ENCODE peak calls at places on chromosomes 1 and 21, in nine cellular contexts. One of them, this sample, is unnamed.

GRCh38 chr21:42404534-42404933 is 832 bp downstream of the UBASH3A start:
- DNase-seq in left ventricle myocardium inferior: no peak
- DNase-seq in transverse colon: no peak
- DNase-seq in CD8-positive, alpha-beta memory T cell: peak
- DNase-seq in Peyer's patch: no peak
- DNase-seq in dorsolateral prefrontal cortex: no peak
- DNase-seq in neuronal stem cell: no peak
- DNase-seq in Panc1: no peak
- DNase-seq in cardiac muscle cell: no peak
- DNase-seq in this sample: no peak

GRCh38 chr1:20138346-20138745 is 777 bp upstream of the PLA2G2F start:
- DNase-seq in left ventricle myocardium inferior: no peak
- DNase-seq in transverse colon: no peak
- DNase-seq in CD8-positive, alpha-beta memory T cell: no peak
- DNase-seq in Peyer's patch: no peak
- DNase-seq in dorsolateral prefrontal cortex: peak
- DNase-seq in neuronal stem cell: no peak
- DNase-seq in Panc1: no peak
- DNase-seq in cardiac muscle cell: no peak
- DNase-seq in this sample: no peak

GRCh38 chr1:228795578-228795977 is 60.3 kb downstream of the RHOU start:
- DNase-seq in left ventricle myocardium inferior: no peak
- DNase-seq in transverse colon: no peak
- DNase-seq in CD8-positive, alpha-beta memory T cell: no peak
- DNase-seq in Peyer's patch: no peak
- DNase-seq in dorsolateral prefrontal cortex: no peak
- DNase-seq in neuronal stem cell: no peak
- DNase-seq in Panc1: no peak
- DNase-seq in cardiac muscle cell: no peak
- DNase-seq in this sample: no peak

GRCh38 chr21:42057861-42058437 is 13.2 kb upstream of the UMODL1 start:
- DNase-seq in left ventricle myocardium inferior: no peak
- DNase-seq in transverse colon: no peak
- DNase-seq in CD8-positive, alpha-beta memory T cell: peak
- DNase-seq in Peyer's patch: no peak
- DNase-seq in dorsolateral prefrontal cortex: no peak
- DNase-seq in neuronal stem cell: no peak
- DNase-seq in Panc1: no peak
- DNase-seq in cardiac muscle cell: no peak
- DNase-seq in this sample: no peak

GRCh38 chr1:17643861-17644703 is 104.6 kb downstream of the ARHGEF10L start:
- DNase-seq in left ventricle myocardium inferior: no peak
- DNase-seq in transverse colon: no peak
- DNase-seq in CD8-positive, alpha-beta memory T cell: no peak
- DNase-seq in Peyer's patch: no peak
- DNase-seq in dorsolateral prefrontal cortex: no peak
- DNase-seq in neuronal stem cell: no peak
- DNase-seq in Panc1: no peak
- DNase-seq in cardiac muscle cell: no peak
- DNase-seq in this sample: no peak

GRCh38 chr1:176791911-176792310 is 328.9 kb downstream of the PAPPA2 start:
- DNase-seq in left ventricle myocardium inferior: no peak
- DNase-seq in transverse colon: no peak
- DNase-seq in CD8-positive, alpha-beta memory T cell: no peak
- DNase-seq in Peyer's patch: no peak
- DNase-seq in dorsolateral prefrontal cortex: no peak
- DNase-seq in neuronal stem cell: no peak
- DNase-seq in Panc1: no peak
- DNase-seq in cardiac muscle cell: no peak
- DNase-seq in this sample: no peak

GRCh38 chr1:48931571-48932251 is 155.0 kb upstream of the BEND5 start:
- DNase-seq in left ventricle myocardium inferior: no peak
- DNase-seq in transverse colon: no peak
- DNase-seq in CD8-positive, alpha-beta memory T cell: no peak
- DNase-seq in Peyer's patch: no peak
- DNase-seq in dorsolateral prefrontal cortex: no peak
- DNase-seq in neuronal stem cell: no peak
- DNase-seq in Panc1: no peak
- DNase-seq in cardiac muscle cell: peak
- DNase-seq in this sample: no peak

GRCh38 chr1:21620461-21620860 is 48.7 kb downstream of the RAP1GAP start:
- DNase-seq in left ventricle myocardium inferior: no peak
- DNase-seq in transverse colon: no peak
- DNase-seq in CD8-positive, alpha-beta memory T cell: no peak
- DNase-seq in Peyer's patch: no peak
- DNase-seq in dorsolateral prefrontal cortex: no peak
- DNase-seq in neuronal stem cell: no peak
- DNase-seq in Panc1: no peak
- DNase-seq in cardiac muscle cell: no peak
- DNase-seq in this sample: no peak

GRCh38 chr21:37792046-37792445 is 124.2 kb downstream of the KCNJ6 start:
- DNase-seq in left ventricle myocardium inferior: no peak
- DNase-seq in transverse colon: no peak
- DNase-seq in CD8-positive, alpha-beta memory T cell: no peak
- DNase-seq in Peyer's patch: no peak
- DNase-seq in dorsolateral prefrontal cortex: no peak
- DNase-seq in neuronal stem cell: no peak
- DNase-seq in Panc1: no peak
- DNase-seq in cardiac muscle cell: peak
- DNase-seq in this sample: no peak

GRCh38 chr1:234643111-234643849 is 33.3 kb upstream of the IRF2BP2 start:
- DNase-seq in left ventricle myocardium inferior: no peak
- DNase-seq in transverse colon: peak
- DNase-seq in CD8-positive, alpha-beta memory T cell: no peak
- DNase-seq in Peyer's patch: peak
- DNase-seq in dorsolateral prefrontal cortex: no peak
- DNase-seq in neuronal stem cell: no peak
- DNase-seq in Panc1: no peak
- DNase-seq in cardiac muscle cell: no peak
- DNase-seq in this sample: no peak

GRCh38 chr1:167491586-167492408 is 26.5 kb downstream of the CD247 start:
- DNase-seq in left ventricle myocardium inferior: no peak
- DNase-seq in transverse colon: no peak
- DNase-seq in CD8-positive, alpha-beta memory T cell: no peak
- DNase-seq in Peyer's patch: peak
- DNase-seq in dorsolateral prefrontal cortex: no peak
- DNase-seq in neuronal stem cell: no peak
- DNase-seq in Panc1: no peak
- DNase-seq in cardiac muscle cell: no peak
- DNase-seq in this sample: no peak

GRCh38 chr1:167487614-167488013 is 30.7 kb downstream of the CD247 start:
- DNase-seq in left ventricle myocardium inferior: no peak
- DNase-seq in transverse colon: no peak
- DNase-seq in CD8-positive, alpha-beta memory T cell: no peak
- DNase-seq in Peyer's patch: peak
- DNase-seq in dorsolateral prefrontal cortex: no peak
- DNase-seq in neuronal stem cell: no peak
- DNase-seq in Panc1: no peak
- DNase-seq in cardiac muscle cell: no peak
- DNase-seq in this sample: no peak

GRCh38 chr1:167490765-167491164 is 27.6 kb downstream of the CD247 start:
- DNase-seq in left ventricle myocardium inferior: no peak
- DNase-seq in transverse colon: no peak
- DNase-seq in CD8-positive, alpha-beta memory T cell: no peak
- DNase-seq in Peyer's patch: peak
- DNase-seq in dorsolateral prefrontal cortex: no peak
- DNase-seq in neuronal stem cell: no peak
- DNase-seq in Panc1: no peak
- DNase-seq in cardiac muscle cell: no peak
- DNase-seq in this sample: no peak

GRCh38 chr1:167488786-167489185 is 29.5 kb downstream of the CD247 start:
- DNase-seq in left ventricle myocardium inferior: no peak
- DNase-seq in transverse colon: no peak
- DNase-seq in CD8-positive, alpha-beta memory T cell: no peak
- DNase-seq in Peyer's patch: peak
- DNase-seq in dorsolateral prefrontal cortex: peak
- DNase-seq in neuronal stem cell: peak
- DNase-seq in Panc1: no peak
- DNase-seq in cardiac muscle cell: no peak
- DNase-seq in this sample: no peak

GRCh38 chr1:167489581-167490340 is 28.6 kb downstream of the CD247 start:
- DNase-seq in left ventricle myocardium inferior: no peak
- DNase-seq in transverse colon: no peak
- DNase-seq in CD8-positive, alpha-beta memory T cell: peak
- DNase-seq in Peyer's patch: peak
- DNase-seq in dorsolateral prefrontal cortex: peak
- DNase-seq in neuronal stem cell: peak
- DNase-seq in Panc1: no peak
- DNase-seq in cardiac muscle cell: no peak
- DNase-seq in this sample: no peak
- H3K27ac ChIP-seq in left ventricle myocardium inferior: no peak
- H3K27ac ChIP-seq in transverse colon: no peak
- H3K27ac ChIP-seq in CD8-positive, alpha-beta memory T cell: peak
- H3K27ac ChIP-seq in Peyer's patch: peak
- H3K27ac ChIP-seq in dorsolateral prefrontal cortex: no peak
- H3K27ac ChIP-seq in neuronal stem cell: peak
- H3K27ac ChIP-seq in Panc1: no peak
- H3K27ac ChIP-seq in cardiac muscle cell: peak
- H3K27ac ChIP-seq in this sample: no peak

GRCh38 chr1:71526824-71527223 is 446.0 kb upstream of the ZRANB2 start:
- DNase-seq in left ventricle myocardium inferior: no peak
- DNase-seq in transverse colon: no peak
- DNase-seq in CD8-positive, alpha-beta memory T cell: no peak
- DNase-seq in Peyer's patch: no peak
- DNase-seq in dorsolateral prefrontal cortex: no peak
- DNase-seq in neuronal stem cell: no peak
- DNase-seq in Panc1: no peak
- DNase-seq in cardiac muscle cell: no peak
- DNase-seq in this sample: no peak
- H3K27ac ChIP-seq in left ventricle myocardium inferior: no peak
- H3K27ac ChIP-seq in transverse colon: no peak
- H3K27ac ChIP-seq in CD8-positive, alpha-beta memory T cell: no peak
- H3K27ac ChIP-seq in Peyer's patch: no peak
- H3K27ac ChIP-seq in dorsolateral prefrontal cortex: no peak
- H3K27ac ChIP-seq in neuronal stem cell: no peak
- H3K27ac ChIP-seq in Panc1: no peak
- H3K27ac ChIP-seq in cardiac muscle cell: no peak
- H3K27ac ChIP-seq in this sample: no peak

GRCh38 chr1:36286802-36287201 is 19.4 kb upstream of the SH3D21 start:
- DNase-seq in left ventricle myocardium inferior: no peak
- DNase-seq in transverse colon: no peak
- DNase-seq in CD8-positive, alpha-beta memory T cell: no peak
- DNase-seq in Peyer's patch: no peak
- DNase-seq in dorsolateral prefrontal cortex: no peak
- DNase-seq in neuronal stem cell: no peak
- DNase-seq in Panc1: no peak
- DNase-seq in cardiac muscle cell: no peak
- DNase-seq in this sample: no peak

GRCh38 chr1:36284061-36284460 is 22.1 kb upstream of the SH3D21 start:
- DNase-seq in left ventricle myocardium inferior: no peak
- DNase-seq in transverse colon: no peak
- DNase-seq in CD8-positive, alpha-beta memory T cell: no peak
- DNase-seq in Peyer's patch: no peak
- DNase-seq in dorsolateral prefrontal cortex: no peak
- DNase-seq in neuronal stem cell: no peak
- DNase-seq in Panc1: no peak
- DNase-seq in cardiac muscle cell: peak
- DNase-seq in this sample: no peak

GRCh38 chr1:36287595-36287994 is 18.6 kb upstream of the SH3D21 start:
- DNase-seq in left ventricle myocardium inferior: no peak
- DNase-seq in transverse colon: no peak
- DNase-seq in CD8-positive, alpha-beta memory T cell: no peak
- DNase-seq in Peyer's patch: no peak
- DNase-seq in dorsolateral prefrontal cortex: no peak
- DNase-seq in neuronal stem cell: no peak
- DNase-seq in Panc1: no peak
- DNase-seq in cardiac muscle cell: no peak
- DNase-seq in this sample: no peak

GRCh38 chr1:36284517-36284916 is 21.7 kb upstream of the SH3D21 start:
- DNase-seq in left ventricle myocardium inferior: no peak
- DNase-seq in transverse colon: no peak
- DNase-seq in CD8-positive, alpha-beta memory T cell: no peak
- DNase-seq in Peyer's patch: no peak
- DNase-seq in dorsolateral prefrontal cortex: no peak
- DNase-seq in neuronal stem cell: no peak
- DNase-seq in Panc1: no peak
- DNase-seq in cardiac muscle cell: no peak
- DNase-seq in this sample: no peak

DNA sequence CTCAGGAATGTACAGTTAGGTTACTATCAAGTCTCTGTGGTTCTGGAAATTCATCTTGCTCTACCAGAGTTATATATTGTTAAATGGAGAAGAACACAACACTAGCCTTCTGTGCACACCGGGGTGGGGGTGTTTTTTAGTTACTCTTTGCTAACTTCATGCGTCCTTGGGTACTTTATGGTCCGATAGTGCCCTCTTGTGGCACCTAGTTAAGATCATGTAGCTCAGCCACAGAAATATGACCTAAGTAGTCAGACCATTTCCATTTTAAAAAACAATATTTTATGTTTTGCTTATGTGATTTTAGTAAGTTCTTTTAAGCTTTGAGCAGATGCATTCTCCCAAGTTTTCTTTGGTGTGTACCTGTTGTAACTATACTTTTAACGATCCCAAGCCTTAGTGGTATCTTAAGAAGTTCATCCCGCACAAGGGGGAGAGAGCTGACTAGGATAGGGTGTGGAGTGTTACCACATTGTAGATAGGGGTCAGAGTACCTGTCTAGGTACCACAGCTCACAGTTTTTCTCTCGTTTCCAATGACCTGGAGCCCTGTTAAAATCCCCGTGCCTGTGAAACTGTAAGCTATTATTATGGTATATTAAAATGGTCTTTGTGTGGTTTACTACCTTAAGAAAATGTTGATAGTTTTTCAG is 20.6 kb upstream of the SH3D21 start:
- DNase-seq in left ventricle myocardium inferior: no peak
- DNase-seq in transverse colon: peak
- DNase-seq in CD8-positive, alpha-beta memory T cell: peak
- DNase-seq in Peyer's patch: peak
- DNase-seq in dorsolateral prefrontal cortex: no peak
- DNase-seq in neuronal stem cell: peak
- DNase-seq in Panc1: peak
- DNase-seq in cardiac muscle cell: peak
- DNase-seq in this sample: peak
- H3K27ac ChIP-seq in left ventricle myocardium inferior: peak
- H3K27ac ChIP-seq in transverse colon: peak
- H3K27ac ChIP-seq in CD8-positive, alpha-beta memory T cell: no peak
- H3K27ac ChIP-seq in Peyer's patch: no peak
- H3K27ac ChIP-seq in dorsolateral prefrontal cortex: peak
- H3K27ac ChIP-seq in neuronal stem cell: no peak
- H3K27ac ChIP-seq in Panc1: no peak
- H3K27ac ChIP-seq in cardiac muscle cell: peak
- H3K27ac ChIP-seq in this sample: peak

DNA sequence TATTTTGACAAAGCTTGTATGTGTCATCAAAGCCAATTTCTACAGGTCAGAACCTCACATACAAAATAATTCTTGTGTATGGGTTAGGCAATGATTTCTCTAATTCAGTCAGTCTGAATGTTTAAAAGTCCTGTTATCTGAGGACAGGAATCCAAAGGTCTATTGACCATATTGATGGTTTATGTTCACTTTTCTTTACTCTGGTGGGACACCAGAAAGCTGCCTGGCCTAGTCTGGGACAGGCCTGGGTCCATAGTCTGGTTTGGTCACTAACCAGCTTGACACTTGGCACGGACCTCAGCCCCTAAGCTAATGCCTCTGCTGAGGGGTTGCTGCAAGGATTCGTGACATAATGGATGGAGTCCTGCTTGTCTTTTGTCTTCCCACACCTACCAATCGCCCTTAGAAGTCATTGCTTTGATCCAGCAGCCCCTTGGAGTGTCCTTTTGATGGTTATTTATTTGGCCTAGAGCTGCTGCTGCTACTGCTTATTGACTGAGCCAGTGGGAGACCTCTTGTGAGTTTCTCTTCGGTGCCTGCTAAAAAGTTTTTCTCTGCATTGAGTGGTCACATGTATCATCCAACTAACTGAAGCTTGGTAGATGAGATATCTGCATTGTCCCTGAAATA is 15.7 kb downstream of the IFNAR2 start:
- DNase-seq in left ventricle myocardium inferior: no peak
- DNase-seq in transverse colon: no peak
- DNase-seq in CD8-positive, alpha-beta memory T cell: no peak
- DNase-seq in Peyer's patch: no peak
- DNase-seq in dorsolateral prefrontal cortex: no peak
- DNase-seq in neuronal stem cell: no peak
- DNase-seq in Panc1: no peak
- DNase-seq in cardiac muscle cell: no peak
- DNase-seq in this sample: no peak
- H3K27ac ChIP-seq in left ventricle myocardium inferior: peak
- H3K27ac ChIP-seq in transverse colon: no peak
- H3K27ac ChIP-seq in CD8-positive, alpha-beta memory T cell: no peak
- H3K27ac ChIP-seq in Peyer's patch: no peak
- H3K27ac ChIP-seq in dorsolateral prefrontal cortex: no peak
- H3K27ac ChIP-seq in neuronal stem cell: no peak
- H3K27ac ChIP-seq in Panc1: no peak
- H3K27ac ChIP-seq in cardiac muscle cell: no peak
- H3K27ac ChIP-seq in this sample: no peak